ENCODE peak calls at places on chromosomes 16 and 17, in six cellular contexts. One of them, this sample, is unnamed.

GRCh38 chr17:2337811-2338657 is 733 bp downstream of the SGSM2 start:
- DNase-seq in endothelial cell of umbilical vein: peak
- DNase-seq in GM12878: no peak
- DNase-seq in HepG2: peak
- DNase-seq in K562: peak
- DNase-seq in A549: peak
- DNase-seq in this sample: peak

GRCh38 chr16:25006504-25007055 is 8.6 kb downstream of the ARHGAP17 start:
- DNase-seq in A549: no peak
- DNase-seq in HepG2: peak
- DNase-seq in K562: no peak
- DNase-seq in endothelial cell of umbilical vein: peak
- DNase-seq in GM12878: no peak
- DNase-seq in this sample: peak

GRCh38 chr17:42513686-42514085 is 22.4 kb upstream of the NAGLU start:
- DNase-seq in GM12878: no peak
- DNase-seq in A549: no peak
- DNase-seq in K562: no peak
- DNase-seq in endothelial cell of umbilical vein: no peak
- DNase-seq in HepG2: no peak
- DNase-seq in this sample: no peak

GRCh38 chr16:68257251-68257905 is 6.9 kb upstream of the SLC7A6 start:
- DNase-seq in endothelial cell of umbilical vein: no peak
- DNase-seq in GM12878: no peak
- DNase-seq in HepG2: no peak
- DNase-seq in K562: no peak
- DNase-seq in A549: no peak
- DNase-seq in this sample: peak

GRCh38 chr16:58678716-58679115 is 5.9 kb downstream of the SLC38A7 start:
- DNase-seq in A549: no peak
- DNase-seq in GM12878: no peak
- DNase-seq in K562: no peak
- DNase-seq in HepG2: no peak
- DNase-seq in endothelial cell of umbilical vein: no peak
- DNase-seq in this sample: no peak

GRCh38 chr17:40187238-40187637 is 10.0 kb downstream of the RAPGEFL1 start:
- DNase-seq in A549: no peak
- DNase-seq in HepG2: no peak
- DNase-seq in endothelial cell of umbilical vein: no peak
- DNase-seq in K562: no peak
- DNase-seq in GM12878: no peak
- DNase-seq in this sample: no peak

GRCh38 chr17:40854175-40854814 is 12.7 kb downstream of the KRT12 start:
- DNase-seq in HepG2: peak
- DNase-seq in GM12878: no peak
- DNase-seq in K562: peak
- DNase-seq in endothelial cell of umbilical vein: peak
- DNase-seq in A549: peak
- DNase-seq in this sample: peak

GRCh38 chr16:31877876-31878642 is 4.5 kb downstream of the ZNF267 start:
- DNase-seq in endothelial cell of umbilical vein: no peak
- DNase-seq in GM12878: no peak
- DNase-seq in A549: no peak
- DNase-seq in K562: no peak
- DNase-seq in HepG2: no peak
- DNase-seq in this sample: no peak

GRCh38 chr16:54239441-54239840 is 47.1 kb downstream of the IRX3 start:
- DNase-seq in HepG2: no peak
- DNase-seq in K562: no peak
- DNase-seq in A549: no peak
- DNase-seq in GM12878: no peak
- DNase-seq in endothelial cell of umbilical vein: no peak
- DNase-seq in this sample: no peak

GRCh38 chr17:76131692-76132573 is 9.1 kb downstream of the FOXJ1 start:
- DNase-seq in A549: no peak
- DNase-seq in HepG2: peak
- DNase-seq in GM12878: no peak
- DNase-seq in K562: no peak
- DNase-seq in endothelial cell of umbilical vein: no peak
- DNase-seq in this sample: no peak

GRCh38 chr17:31313982-31314787 is at the start of gene EVI2B:
- DNase-seq in A549: no peak
- DNase-seq in endothelial cell of umbilical vein: peak
- DNase-seq in HepG2: no peak
- DNase-seq in K562: peak
- DNase-seq in GM12878: peak
- DNase-seq in this sample: peak

GRCh38 chr17:54899721-54900456 is 763 bp upstream of the TOM1L1 start:
- DNase-seq in endothelial cell of umbilical vein: no peak
- DNase-seq in A549: no peak
- DNase-seq in GM12878: no peak
- DNase-seq in HepG2: peak
- DNase-seq in K562: peak
- DNase-seq in this sample: no peak

GRCh38 chr17:5757306-5757907 is 173.1 kb upstream of the NLRP1 start:
- DNase-seq in A549: no peak
- DNase-seq in HepG2: peak
- DNase-seq in K562: no peak
- DNase-seq in endothelial cell of umbilical vein: no peak
- DNase-seq in GM12878: no peak
- DNase-seq in this sample: no peak

GRCh38 chr16:19284207-19284606 is 1.3 kb upstream of the CLEC19A start:
- DNase-seq in HepG2: no peak
- DNase-seq in endothelial cell of umbilical vein: no peak
- DNase-seq in GM12878: no peak
- DNase-seq in A549: peak
- DNase-seq in K562: no peak
- DNase-seq in this sample: no peak

GRCh38 chr17:57097832-57098421 is 12.9 kb downstream of the AKAP1 start:
- DNase-seq in endothelial cell of umbilical vein: peak
- DNase-seq in GM12878: no peak
- DNase-seq in A549: no peak
- DNase-seq in HepG2: no peak
- DNase-seq in K562: no peak
- DNase-seq in this sample: no peak

GRCh38 chr17:50963139-50963538 is 97.0 kb upstream of the TOB1 start:
- DNase-seq in K562: no peak
- DNase-seq in HepG2: no peak
- DNase-seq in A549: no peak
- DNase-seq in GM12878: no peak
- DNase-seq in endothelial cell of umbilical vein: no peak
- DNase-seq in this sample: no peak

GRCh38 chr16:11350531-11351335 is 5.5 kb downstream of the RMI2 start:
- DNase-seq in GM12878: no peak
- DNase-seq in K562: no peak
- DNase-seq in HepG2: no peak
- DNase-seq in A549: no peak
- DNase-seq in endothelial cell of umbilical vein: no peak
- DNase-seq in this sample: no peak

GRCh38 chr17:2043785-2044184 is 2.0 kb downstream of the OVCA2 start:
- DNase-seq in GM12878: no peak
- DNase-seq in HepG2: no peak
- DNase-seq in K562: no peak
- DNase-seq in A549: peak
- DNase-seq in endothelial cell of umbilical vein: no peak
- DNase-seq in this sample: no peak

GRCh38 chr16:86978445-86979030 is 338.7 kb downstream of the C16orf95 start:
- DNase-seq in endothelial cell of umbilical vein: no peak
- DNase-seq in HepG2: no peak
- DNase-seq in K562: no peak
- DNase-seq in A549: no peak
- DNase-seq in GM12878: no peak
- DNase-seq in this sample: peak

GRCh38 chr17:40086150-40087044 is 14.0 kb downstream of the NR1D1 start:
- DNase-seq in endothelial cell of umbilical vein: peak
- DNase-seq in GM12878: no peak
- DNase-seq in K562: peak
- DNase-seq in A549: peak
- DNase-seq in HepG2: peak
- DNase-seq in this sample: peak

GRCh38 chr16:20385844-20386832 is 18.4 kb downstream of the PDILT start:
- DNase-seq in K562: peak
- DNase-seq in A549: peak
- DNase-seq in GM12878: no peak
- DNase-seq in endothelial cell of umbilical vein: peak
- DNase-seq in HepG2: peak
- DNase-seq in this sample: peak

GRCh38 chr16:88468289-88469129 is 15.4 kb downstream of the ZFPM1 start:
- DNase-seq in A549: peak
- DNase-seq in K562: peak
- DNase-seq in HepG2: peak
- DNase-seq in GM12878: no peak
- DNase-seq in endothelial cell of umbilical vein: peak
- DNase-seq in this sample: peak

GRCh38 chr17:4488989-4489595 is 9.6 kb upstream of the SPNS2 start:
- DNase-seq in endothelial cell of umbilical vein: no peak
- DNase-seq in A549: no peak
- DNase-seq in GM12878: no peak
- DNase-seq in HepG2: no peak
- DNase-seq in K562: no peak
- DNase-seq in this sample: no peak

GRCh38 chr16:474420-475122 is 49.1 kb downstream of the RAB11FIP3 start:
- DNase-seq in K562: no peak
- DNase-seq in endothelial cell of umbilical vein: no peak
- DNase-seq in GM12878: no peak
- DNase-seq in A549: no peak
- DNase-seq in HepG2: peak
- DNase-seq in this sample: no peak

GRCh38 chr16:12229759-12230594 is 253.4 kb downstream of the SNX29 start:
- DNase-seq in GM12878: no peak
- DNase-seq in K562: no peak
- DNase-seq in HepG2: peak
- DNase-seq in A549: no peak
- DNase-seq in endothelial cell of umbilical vein: no peak
- DNase-seq in this sample: no peak

GRCh38 chr17:21039839-21040575 is 2.8 kb downstream of the USP22 start:
- DNase-seq in HepG2: peak
- DNase-seq in K562: peak
- DNase-seq in GM12878: no peak
- DNase-seq in A549: peak
- DNase-seq in endothelial cell of umbilical vein: peak
- DNase-seq in this sample: peak
- TF ChIP-seq MYC in HepG2: no peak
- TF ChIP-seq MYC in K562: no peak
- TF ChIP-seq MYC in GM12878: no peak
- TF ChIP-seq MYC in A549: no peak
- TF ChIP-seq MYC in endothelial cell of umbilical vein: no peak
- TF ChIP-seq MYC in this sample: no peak

DNA sequence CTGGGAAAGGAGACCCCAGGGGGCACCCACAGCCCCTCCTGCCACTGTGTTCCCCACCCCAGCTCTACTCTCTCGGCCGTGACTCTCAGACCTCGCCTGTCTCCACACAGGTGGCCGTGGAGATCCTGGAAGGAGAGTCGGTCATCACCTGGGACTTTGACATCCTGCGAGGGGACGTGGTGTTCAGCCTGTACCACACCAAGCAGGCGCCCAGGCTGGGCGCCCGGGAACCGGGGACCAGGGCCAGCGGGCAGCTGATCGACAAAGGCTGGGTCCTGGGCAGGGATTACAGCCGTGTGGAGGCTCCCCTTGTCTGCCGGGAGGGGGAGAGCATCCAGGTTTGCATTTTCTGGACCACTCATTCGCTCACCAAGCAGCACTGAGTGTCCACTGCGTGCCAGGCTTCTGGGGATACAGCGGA is 25.4 kb downstream of the NAGPA start:
- DNase-seq in GM12878: no peak
- DNase-seq in HepG2: no peak
- DNase-seq in K562: no peak
- DNase-seq in endothelial cell of umbilical vein: no peak
- DNase-seq in A549: no peak
- DNase-seq in this sample: no peak
- TF ChIP-seq MYC in GM12878: no peak
- TF ChIP-seq MYC in HepG2: no peak
- TF ChIP-seq MYC in K562: no peak
- TF ChIP-seq MYC in endothelial cell of umbilical vein: no peak
- TF ChIP-seq MYC in A549: no peak
- TF ChIP-seq MYC in this sample: no peak

DNA sequence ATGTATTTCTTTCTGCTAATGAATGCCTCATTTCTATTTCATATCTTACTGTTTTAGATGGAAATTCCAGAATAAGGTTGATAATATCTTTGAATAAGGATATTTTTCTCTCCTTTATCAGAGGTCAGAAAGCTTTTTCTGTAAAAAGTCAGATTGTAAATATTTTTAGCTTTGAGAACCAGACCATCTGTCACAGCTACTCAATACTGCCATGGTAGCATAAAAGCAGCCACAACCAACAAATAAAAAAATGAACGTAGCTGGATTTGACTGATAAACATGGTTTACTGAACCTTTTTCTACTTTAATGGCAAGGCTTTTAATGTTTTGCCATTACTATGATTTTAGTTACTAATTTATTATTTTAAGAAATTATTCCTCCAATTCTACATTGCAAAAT is 217.4 kb upstream of the COX10 start:
- DNase-seq in endothelial cell of umbilical vein: no peak
- DNase-seq in GM12878: no peak
- DNase-seq in K562: no peak
- DNase-seq in HepG2: no peak
- DNase-seq in A549: no peak
- DNase-seq in this sample: no peak
- TF ChIP-seq MYC in endothelial cell of umbilical vein: no peak
- TF ChIP-seq MYC in GM12878: no peak
- TF ChIP-seq MYC in K562: no peak
- TF ChIP-seq MYC in HepG2: no peak
- TF ChIP-seq MYC in A549: no peak
- TF ChIP-seq MYC in this sample: no peak

DNA sequence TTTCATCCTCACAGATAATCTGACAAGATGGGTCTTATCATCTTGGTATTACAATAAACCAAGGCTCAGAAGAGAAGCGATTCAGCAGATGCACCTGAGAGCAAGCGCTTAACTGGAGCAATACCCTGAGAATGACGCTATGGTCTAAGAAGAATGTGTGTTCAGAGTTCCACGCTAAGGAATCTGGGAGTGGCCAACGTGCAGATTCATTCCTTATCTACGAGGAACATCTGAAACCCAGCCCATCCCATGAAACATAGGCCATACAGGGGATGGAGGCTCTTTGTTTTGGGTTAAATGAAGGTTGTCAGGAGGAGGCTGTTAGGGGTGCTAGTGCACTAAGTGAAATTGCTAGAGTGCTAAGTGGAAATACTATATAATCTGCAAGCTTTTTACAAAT is 28.5 kb upstream of the KDM8 start:
- DNase-seq in A549: peak
- DNase-seq in endothelial cell of umbilical vein: no peak
- DNase-seq in GM12878: no peak
- DNase-seq in K562: no peak
- DNase-seq in HepG2: no peak
- DNase-seq in this sample: no peak
- TF ChIP-seq MYC in A549: no peak
- TF ChIP-seq MYC in endothelial cell of umbilical vein: no peak
- TF ChIP-seq MYC in GM12878: no peak
- TF ChIP-seq MYC in K562: no peak
- TF ChIP-seq MYC in HepG2: no peak
- TF ChIP-seq MYC in this sample: no peak

GRCh38 chr16:84111481-84111880 is 5.3 kb downstream of the MBTPS1 start:
- DNase-seq in A549: no peak
- DNase-seq in HepG2: no peak
- DNase-seq in endothelial cell of umbilical vein: no peak
- DNase-seq in K562: no peak
- DNase-seq in GM12878: no peak
- DNase-seq in this sample: no peak
- TF ChIP-seq MYC in A549: no peak
- TF ChIP-seq MYC in HepG2: no peak
- TF ChIP-seq MYC in endothelial cell of umbilical vein: no peak
- TF ChIP-seq MYC in K562: no peak
- TF ChIP-seq MYC in GM12878: no peak
- TF ChIP-seq MYC in this sample: no peak

This sample was measured in NB4.